ENCODE peak calls at places on chromosomes 1 and 21, in four cellular contexts. P, A, F and X are unnamed samples. For H3K4me1 and H3K9me3, the result is how much of the 10 kb centered on the place peaks cover.

GRCh38 chr1:2857521-2857920 is 56.0 kb upstream of the TTC34 start:
- DNase-seq in P (no peak), A (no peak), F (no peak), X (no peak)

GRCh38 chr1:234396871-234397270 is 23.6 kb downstream of the COA6 start:
- DNase-seq in P (no peak), A (no peak), F (no peak), X (no peak)

GRCh38 chr1:1331068-1331965 is at the start of gene TAS1R3:
- DNase-seq in P (no peak), A (no peak), F (no peak), X (no peak)

GRCh38 chr1:167739752-167740151 is 18.0 kb downstream of the MPZL1 start:
- DNase-seq in P (no peak), A (no peak), F (no peak), X (no peak)

GRCh38 chr1:147539122-147539575 is 2.2 kb upstream of the BCL9 start:
- DNase-seq in P (peak), A (no peak), F (no peak), X (no peak)

GRCh38 chr1:1223321-1223720 is 8.5 kb downstream of the SDF4 start:
- DNase-seq in P (no peak), A (no peak), F (no peak), X (no peak)

GRCh38 chr1:230194525-230194924 is 127.5 kb downstream of the GALNT2 start:
- DNase-seq in P (no peak), A (no peak), F (no peak), X (no peak)

GRCh38 chr1:112431038-112431437 is 35.0 kb downstream of the CTTNBP2NL start:
- DNase-seq in P (no peak), A (no peak), F (no peak), X (no peak)

GRCh38 chr1:154334647-154335350 is 9.5 kb downstream of the ATP8B2 start:
- DNase-seq in P (peak), A (peak), F (peak), X (no peak)

GRCh38 chr1:23478896-23479790 is 4.8 kb downstream of the ASAP3 start:
- DNase-seq in P (peak), A (no peak), F (no peak), X (no peak)

GRCh38 chr1:58266242-58266641 is 280.3 kb downstream of the OMA1 start:
- DNase-seq in P (no peak), A (no peak), F (no peak), X (no peak)

GRCh38 chr1:65479805-65480204 is 59.3 kb downstream of the LEPR start:
- DNase-seq in P (peak), A (no peak), F (no peak), X (no peak)

GRCh38 chr1:65476327-65476726 is 55.9 kb downstream of the LEPR start:
- DNase-seq in P (peak), A (no peak), F (no peak), X (no peak)

GRCh38 chr1:65478379-65479026 is 58.0 kb downstream of the LEPR start:
- DNase-seq in P (no peak), A (no peak), F (no peak), X (no peak)

GRCh38 chr1:65480684-65481405 is 60.4 kb downstream of the LEPR start:
- DNase-seq in P (peak), A (no peak), F (no peak), X (no peak)

DNA sequence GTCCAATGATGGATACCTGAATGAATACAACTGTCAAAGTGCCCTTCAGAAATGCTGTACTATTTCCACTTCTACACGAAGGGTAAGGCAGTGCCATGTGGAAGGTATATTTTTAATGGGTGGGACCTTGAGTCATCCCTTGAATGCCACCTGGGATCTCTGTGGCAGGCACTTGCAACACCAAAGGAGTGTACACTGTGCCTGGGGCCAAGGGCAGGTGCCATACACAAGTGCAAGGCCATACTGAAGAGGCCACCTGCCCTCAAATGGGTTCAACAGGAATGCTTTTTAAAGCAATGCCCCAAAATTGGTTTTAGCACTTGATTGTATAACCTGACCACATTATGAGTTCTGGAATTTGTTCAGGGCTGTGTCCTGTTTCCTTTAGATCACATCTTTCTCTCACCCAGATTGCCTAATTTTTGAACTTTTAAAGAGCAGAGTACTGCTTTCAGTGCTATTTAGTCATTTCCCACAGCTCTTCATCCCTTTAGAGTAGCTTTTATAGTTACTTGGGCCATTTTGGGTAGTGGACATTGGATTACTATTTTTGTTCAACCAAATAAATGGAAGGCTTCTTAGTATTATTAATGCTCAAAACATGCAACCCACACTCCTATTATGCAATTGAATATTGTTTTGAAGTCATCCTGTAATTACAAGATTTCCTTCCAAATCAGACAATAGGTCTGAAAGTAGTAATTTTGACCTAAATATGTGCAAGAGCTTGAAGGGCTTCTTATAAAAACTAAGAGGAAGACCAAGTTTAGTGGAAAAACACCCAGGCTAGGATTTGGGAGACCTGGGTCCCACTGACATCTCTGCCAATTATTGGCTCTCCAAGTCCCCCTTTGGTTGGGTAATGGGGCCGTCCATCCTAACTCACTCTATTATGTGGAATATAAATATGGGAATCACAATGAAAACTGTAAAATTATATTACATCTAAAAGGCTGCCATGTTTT is 57.2 kb downstream of the LEPR start:
- DNase-seq in P (no peak), A (no peak), F (no peak), X (no peak)
- TF ChIP-seq CTCF in P (no peak), A (no peak), F (no peak), X (no peak)

DNA sequence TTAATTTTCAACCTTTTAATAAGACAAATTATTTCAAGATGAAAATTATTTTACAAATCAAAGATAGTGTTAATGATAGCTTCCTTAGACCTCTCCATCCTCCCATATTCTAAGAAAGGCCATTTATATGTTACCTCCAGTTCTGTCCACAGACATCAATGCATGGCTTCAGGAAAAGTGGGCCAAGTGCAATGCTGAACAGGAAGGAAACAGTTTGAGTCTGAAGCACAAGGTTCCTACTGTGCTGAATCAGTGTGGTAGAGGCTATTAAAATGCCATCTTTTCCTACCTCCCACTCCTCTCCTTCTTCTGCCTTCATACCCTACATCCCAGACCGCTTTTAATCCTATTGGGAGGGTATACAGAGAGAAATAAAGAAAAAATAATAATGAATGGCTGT is 62.7 kb upstream of the C1orf105 start:
- DNase-seq in P (no peak), A (no peak), F (no peak), X (no peak)
- H3K4me1 ChIP-seq in P (under half), A (under half), F (under half), X (half or more)

GRCh38 chr1:152621993-152622392 is 910 bp downstream of the LCE3A start:
- DNase-seq in P (no peak), A (no peak), F (no peak), X (no peak)
- H3K9me3 ChIP-seq in P (under half), A (under half), F (under half), X (under half)

DNA sequence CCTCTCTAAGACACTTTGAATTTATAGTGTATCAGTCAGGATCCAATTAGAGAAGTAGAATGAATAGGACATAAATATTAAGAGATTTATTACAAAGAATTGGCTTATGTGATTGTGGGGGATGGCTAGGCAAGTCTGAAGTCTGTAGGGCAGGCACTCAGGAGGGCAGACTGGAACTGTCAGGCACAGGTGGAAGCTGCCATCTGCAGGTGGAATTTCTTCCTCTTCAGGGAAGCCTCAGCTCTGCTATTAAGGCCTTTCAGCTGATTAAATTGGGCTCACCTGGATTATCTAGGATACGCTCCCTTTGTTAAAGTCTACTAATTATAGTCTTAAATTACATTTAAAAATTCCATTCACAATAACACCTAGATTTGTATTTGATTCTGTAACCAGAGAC is 92.0 kb upstream of the HAO2 start:
- DNase-seq in P (peak), A (no peak), F (peak), X (no peak)
- TF ChIP-seq CTCF in P (peak), A (no peak), F (peak), X (peak)

DNA sequence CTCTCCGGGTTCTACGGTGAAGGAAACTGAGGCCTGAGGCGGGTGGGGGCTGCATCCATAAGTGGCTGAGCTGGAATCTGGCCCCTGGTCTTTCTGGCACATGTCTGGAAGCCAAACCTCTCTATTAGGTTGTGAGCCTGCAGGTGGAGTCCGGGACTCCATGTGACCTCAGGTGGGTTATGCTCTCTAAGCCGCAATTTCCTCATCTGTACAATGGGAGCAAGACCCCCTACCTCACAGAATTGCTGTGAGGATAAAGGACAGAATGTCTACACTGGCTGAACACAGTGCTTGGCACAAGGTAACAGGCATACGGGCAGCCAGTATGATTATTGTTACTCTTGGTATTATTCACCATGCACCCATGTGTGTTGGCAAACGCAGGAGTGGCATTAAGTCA is 6.7 kb downstream of the EPHA2 start:
- DNase-seq in P (no peak), A (no peak), F (no peak), X (no peak)
- H3K4me1 ChIP-seq in P (half or more), A (half or more), F (half or more), X (half or more)

GRCh38 chr1:29719253-29719652 is 482.9 kb downstream of the PTPRU start:
- DNase-seq in P (no peak), A (no peak), F (no peak), X (no peak)
- H3K9me3 ChIP-seq in P (under half), A (under half), F (under half), X (under half)

GRCh38 chr21:26165331-26165730 is 5.2 kb downstream of the APP start:
- DNase-seq in P (no peak), A (no peak), F (no peak), X (no peak)
- TF ChIP-seq CTCF in P (no peak), A (no peak), F (no peak), X (no peak)